ENCODE peak calls at places on chromosomes 5 and 9, in nine cellular contexts. L is stomach, S is breast epithelium, W is A549, F is body of pancreas, I is esophagus muscularis mucosa, G is transverse colon, P is ovary, H is tibial nerve. B is an unnamed sample. For H3K4me1, the result is how much of the 10 kb centered on the place peaks cover.

GRCh38 chr5:179795049-179795862 is 1.5 kb downstream of the LTC4S start:
- DNase-seq in L (peak), S (no peak), W (no peak), F (peak), I (no peak), G (no peak), P (peak), H (no peak), B (peak)

GRCh38 chr9:17776735-17777134 is 197.9 kb downstream of the SH3GL2 start:
- DNase-seq in L (peak), S (no peak), W (no peak), F (no peak), I (peak), G (no peak), P (no peak), H (no peak), B (no peak)

GRCh38 chr9:38136386-38136785 is 67.4 kb upstream of the SHB start:
- DNase-seq in L (no peak), S (no peak), W (no peak), F (no peak), I (no peak), G (no peak), P (no peak), H (no peak), B (no peak)

GRCh38 chr5:130111723-130112122 is 207.5 kb downstream of the CHSY3 start:
- DNase-seq in L (no peak), S (no peak), W (no peak), F (no peak), I (no peak), G (no peak), P (no peak), H (no peak), B (no peak)

GRCh38 chr9:131758972-131759647 is 19.2 kb upstream of the RAPGEF1 start:
- DNase-seq in L (no peak), S (no peak), W (no peak), F (no peak), I (no peak), G (no peak), P (no peak), H (no peak), B (no peak)

GRCh38 chr5:143673676-143674468 is 138.1 kb upstream of the HMHB1 start:
- DNase-seq in L (peak), S (no peak), W (peak), F (no peak), I (no peak), G (no peak), P (no peak), H (no peak), B (no peak)

GRCh38 chr9:13110766-13111400 is 168.6 kb downstream of the MPDZ start:
- DNase-seq in L (peak), S (no peak), W (no peak), F (peak), I (no peak), G (no peak), P (peak), H (peak), B (no peak)

GRCh38 chr5:17720070-17720469 is 85.8 kb downstream of the TAF11L14 start:
- DNase-seq in L (no peak), S (no peak), W (no peak), F (no peak), I (no peak), G (no peak), P (no peak), H (no peak), B (no peak)

GRCh38 chr5:61347088-61347487 is 15.0 kb downstream of the ZSWIM6 start:
- DNase-seq in L (no peak), S (no peak), W (peak), F (no peak), I (no peak), G (no peak), P (no peak), H (no peak), B (no peak)

GRCh38 chr9:73011346-73011745 is 58.5 kb upstream of the ALDH1A1 start:
- DNase-seq in L (no peak), S (no peak), W (no peak), F (no peak), I (no peak), G (no peak), P (no peak), H (peak), B (no peak)

GRCh38 chr5:90558344-90559192 is at the start of gene ADGRV1:
- DNase-seq in L (peak), S (peak), W (peak), F (peak), I (no peak), G (peak), P (peak), H (peak), B (peak)

GRCh38 chr9:112348257-112348992 is 15.0 kb upstream of the PTBP3 start:
- DNase-seq in L (peak), S (peak), W (peak), F (peak), I (no peak), G (peak), P (peak), H (peak), B (peak)

GRCh38 chr9:115369322-115369957 is 251.5 kb upstream of the TNC start:
- DNase-seq in L (no peak), S (no peak), W (peak), F (no peak), I (peak), G (no peak), P (no peak), H (no peak), B (no peak)

GRCh38 chr5:123530728-123531127 is 18.8 kb downstream of the CSNK1G3 start:
- DNase-seq in L (no peak), S (no peak), W (no peak), F (no peak), I (no peak), G (no peak), P (no peak), H (no peak), B (no peak)

GRCh38 chr9:89969881-89970639 is 365.2 kb downstream of the GADD45G start:
- DNase-seq in L (no peak), S (no peak), W (no peak), F (no peak), I (no peak), G (peak), P (no peak), H (no peak), B (no peak)

GRCh38 chr5:54093081-54093492 is 217.3 kb downstream of the ARL15 start:
- DNase-seq in L (no peak), S (no peak), W (no peak), F (no peak), I (no peak), G (no peak), P (no peak), H (no peak), B (no peak)

GRCh38 chr9:111752455-111752854 is 42.3 kb downstream of the SHOC1 start:
- DNase-seq in L (no peak), S (no peak), W (no peak), F (no peak), I (no peak), G (no peak), P (no peak), H (no peak), B (no peak)

GRCh38 chr5:72438141-72438540 is 69.1 kb downstream of the ZNF366 start:
- DNase-seq in L (no peak), S (no peak), W (no peak), F (no peak), I (no peak), G (no peak), P (no peak), H (no peak), B (no peak)

GRCh38 chr5:9408964-9409363 is 136.9 kb downstream of the SEMA5A start:
- DNase-seq in L (no peak), S (no peak), W (no peak), F (peak), I (peak), G (no peak), P (no peak), H (no peak), B (no peak)

GRCh38 chr9:131393622-131394463 is at the start of gene PRRC2B:
- DNase-seq in L (peak), S (peak), W (peak), F (peak), I (no peak), G (peak), P (peak), H (peak), B (peak)

GRCh38 chr9:98808411-98808815 is 943 bp downstream of the GALNT12 start:
- DNase-seq in L (peak), S (no peak), W (no peak), F (peak), I (no peak), G (peak), P (peak), H (no peak), B (no peak)

GRCh38 chr9:119761737-119762136 is 392.5 kb upstream of the BRINP1 start:
- DNase-seq in L (no peak), S (no peak), W (no peak), F (no peak), I (no peak), G (no peak), P (no peak), H (no peak), B (no peak)

GRCh38 chr5:147617711-147618110 is 107.8 kb upstream of the DPYSL3 start:
- DNase-seq in L (no peak), S (no peak), W (no peak), F (no peak), I (no peak), G (no peak), P (no peak), H (no peak), B (no peak)

GRCh38 chr9:12875216-12875615 is 100.4 kb downstream of the LURAP1L start:
- DNase-seq in L (no peak), S (no peak), W (no peak), F (no peak), I (no peak), G (no peak), P (no peak), H (no peak), B (no peak)

GRCh38 chr5:472076-472655 is 29.2 kb downstream of the EXOC3 start:
- DNase-seq in L (peak), S (peak), W (no peak), F (peak), I (no peak), G (peak), P (peak), H (no peak), B (peak)

GRCh38 chr9:133351526-133351907 is 3.5 kb downstream of the RPL7A start:
- DNase-seq in L (no peak), S (no peak), W (no peak), F (no peak), I (no peak), G (no peak), P (no peak), H (no peak), B (no peak)

GRCh38 chr9:89678394-89679005 is 73.7 kb downstream of the GADD45G start:
- DNase-seq in L (no peak), S (no peak), W (no peak), F (peak), I (no peak), G (no peak), P (no peak), H (no peak), B (no peak)

GRCh38 chr5:74183041-74183440 is 457.5 kb downstream of the ENC1 start:
- DNase-seq in L (no peak), S (no peak), W (no peak), F (no peak), I (peak), G (no peak), P (no peak), H (no peak), B (no peak)

GRCh38 chr5:6489786-6490185 is 41.1 kb downstream of the UBE2QL1 start:
- DNase-seq in L (no peak), S (no peak), W (no peak), F (no peak), I (no peak), G (no peak), P (no peak), H (no peak), B (no peak)

GRCh38 chr5:72130342-72130741 is 23.1 kb downstream of the MAP1B start:
- DNase-seq in L (no peak), S (no peak), W (no peak), F (no peak), I (no peak), G (no peak), P (no peak), H (no peak), B (no peak)

GRCh38 chr9:28805197-28805596 is 1231.9 kb upstream of the C9orf72 start:
- DNase-seq in L (no peak), S (no peak), W (no peak), F (no peak), I (no peak), G (no peak), P (no peak), H (no peak), B (no peak)

GRCh38 chr5:56175028-56175427 is 58.1 kb downstream of the ANKRD55 start:
- DNase-seq in L (no peak), S (no peak), W (no peak), F (no peak), I (no peak), G (no peak), P (no peak), H (no peak), B (no peak)

GRCh38 chr5:87147441-87147840 is 120.2 kb upstream of the RASA1 start:
- DNase-seq in L (no peak), S (no peak), W (no peak), F (no peak), I (no peak), G (no peak), P (no peak), H (no peak), B (no peak)

GRCh38 chr5:165928971-165929370 is 2362.5 kb upstream of the WWC1 start:
- DNase-seq in L (no peak), S (no peak), W (no peak), F (no peak), I (no peak), G (no peak), P (no peak), H (no peak), B (no peak)

DNA sequence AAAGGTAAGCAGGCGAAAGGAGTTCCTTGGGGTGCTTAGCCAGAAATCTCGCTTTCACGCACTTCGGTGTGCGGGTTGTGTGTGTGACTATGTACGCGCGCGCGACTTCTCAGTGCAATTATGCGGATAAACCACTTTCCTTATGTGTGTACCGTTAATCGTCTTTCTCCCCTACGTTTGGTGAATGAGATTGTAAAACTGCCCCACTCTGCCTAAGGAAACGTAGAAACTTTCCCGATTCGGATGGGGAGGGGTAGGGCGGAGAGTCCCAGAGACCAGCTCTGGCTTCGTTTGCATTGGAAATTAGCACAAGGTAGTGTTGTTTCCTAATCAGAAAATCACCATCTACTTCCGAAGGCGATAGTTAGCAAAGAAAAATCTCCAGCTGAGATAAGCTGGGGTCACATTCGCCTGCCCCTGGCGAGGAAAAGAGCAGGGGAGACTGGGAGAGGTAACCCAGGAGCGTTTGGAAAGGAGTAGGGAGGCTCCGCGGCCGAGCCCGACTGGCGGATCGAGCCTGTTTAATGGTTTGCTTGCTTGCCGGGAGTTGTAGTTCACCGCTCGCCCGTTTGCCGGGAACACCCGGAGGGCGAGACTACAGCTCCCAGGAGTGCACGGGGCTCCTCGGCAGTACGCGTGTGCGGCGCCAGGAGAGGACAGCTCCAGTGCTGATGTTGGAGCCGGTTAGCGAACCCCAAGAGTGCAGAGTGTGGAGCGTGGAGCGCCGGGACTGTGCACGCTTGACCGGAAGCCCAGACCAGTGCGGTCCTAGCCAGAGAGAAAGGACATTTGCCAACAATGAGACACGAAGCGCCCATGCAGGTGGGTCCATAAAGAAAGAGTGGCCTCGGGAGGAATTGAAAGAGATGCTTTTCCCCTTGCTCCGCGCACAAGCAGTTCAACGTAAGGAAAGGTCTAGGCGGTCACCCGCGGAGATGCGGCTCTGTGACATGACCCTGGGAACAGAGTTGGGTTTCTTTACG is at the start of gene RAB3C:
- DNase-seq in L (peak), S (peak), W (peak), F (peak), I (no peak), G (peak), P (peak), H (peak), B (peak)
- TF ChIP-seq POLR2A in L (no peak), S (no peak), W (no peak), F (peak), I (no peak), G (no peak), P (no peak), H (no peak), B (no peak)

DNA sequence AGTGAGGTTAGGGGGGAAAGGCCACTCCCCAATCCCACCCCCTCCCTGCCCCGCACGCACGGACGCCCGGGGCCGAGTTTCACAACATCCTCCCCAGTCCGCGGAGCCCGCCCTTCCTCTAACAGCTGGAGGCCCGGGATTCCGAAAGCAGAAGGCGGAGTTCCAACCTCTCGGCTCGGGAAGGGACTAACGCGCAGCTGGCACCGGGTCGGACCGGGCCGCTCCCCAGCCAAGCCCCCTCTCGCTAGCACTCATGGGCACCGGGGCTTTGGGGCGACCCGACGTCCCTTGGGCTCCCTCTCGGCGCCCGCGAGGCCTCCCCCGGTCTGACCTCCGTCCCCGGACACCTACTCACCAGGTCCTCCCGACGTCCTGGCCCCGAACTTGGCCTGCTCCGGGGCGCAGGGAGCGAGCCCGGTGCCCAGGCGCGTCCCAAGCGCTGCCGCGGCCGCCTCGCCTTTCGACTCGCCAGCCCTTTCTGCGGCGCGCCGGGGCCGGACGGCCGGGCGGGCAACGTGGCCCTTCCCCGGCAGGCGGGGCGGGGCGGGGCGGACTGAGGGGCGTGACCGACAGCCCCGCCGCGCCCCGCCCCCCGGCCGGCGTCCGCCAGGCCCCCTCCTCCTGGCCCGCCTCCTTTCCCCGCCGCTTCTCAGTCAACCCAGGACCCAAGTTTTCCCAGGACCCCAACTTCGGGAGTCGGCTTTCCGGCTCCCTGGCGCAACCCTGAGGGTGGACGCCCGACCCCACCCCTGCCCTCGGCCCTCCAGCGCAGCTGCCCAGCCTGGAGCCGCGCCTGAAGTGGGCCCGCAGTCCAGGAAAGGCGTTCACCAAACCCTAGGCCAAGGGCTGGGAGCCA is at the start of gene MGAT1:
- DNase-seq in L (peak), S (peak), W (peak), F (peak), I (peak), G (peak), P (peak), H (peak), B (peak)
- H3K4me1 ChIP-seq in L (half or more), S (half or more), W (under half), F (half or more), I (half or more), G (half or more), P (under half), H (half or more), B (half or more)

GRCh38 chr5:134845852-134846640 is at the start of gene C5orf24:
- DNase-seq in L (peak), S (peak), W (peak), F (peak), I (peak), G (peak), P (peak), H (peak), B (peak)
- TF ChIP-seq POLR2A in L (peak), S (peak), W (peak), F (peak), I (peak), G (peak), P (peak), H (peak), B (peak)

GRCh38 chr5:150580917-150581316 is 59.5 kb upstream of the SYNPO start:
- DNase-seq in L (no peak), S (no peak), W (no peak), F (no peak), I (no peak), G (no peak), P (no peak), H (no peak), B (no peak)
- H3K4me1 ChIP-seq in L (under half), S (under half), W (under half), F (under half), I (under half), G (under half), P (under half), H (under half), B (under half)

GRCh38 chr5:39315995-39316394 is 48.3 kb downstream of the C9 start:
- DNase-seq in L (no peak), S (no peak), W (no peak), F (no peak), I (no peak), G (no peak), P (no peak), H (no peak), B (no peak)

GRCh38 chr5:39309534-39309933 is 54.8 kb downstream of the C9 start:
- DNase-seq in L (no peak), S (no peak), W (no peak), F (no peak), I (no peak), G (no peak), P (no peak), H (no peak), B (no peak)

GRCh38 chr5:39319395-39319794 is 44.9 kb downstream of the C9 start:
- DNase-seq in L (no peak), S (no peak), W (no peak), F (no peak), I (no peak), G (no peak), P (no peak), H (no peak), B (no peak)

GRCh38 chr5:39314591-39314990 is 49.7 kb downstream of the C9 start:
- DNase-seq in L (no peak), S (no peak), W (peak), F (no peak), I (no peak), G (no peak), P (no peak), H (no peak), B (no peak)
- TF ChIP-seq POLR2A in L (no peak), S (no peak), W (no peak), F (no peak), I (no peak), G (no peak), P (no peak), H (no peak), B (no peak)

GRCh38 chr5:134095887-134096589 is 18.4 kb upstream of the TCF7 start:
- DNase-seq in L (no peak), S (no peak), W (no peak), F (no peak), I (no peak), G (no peak), P (no peak), H (no peak), B (no peak)

GRCh38 chr5:134093351-134093750 is 21.1 kb upstream of the TCF7 start:
- DNase-seq in L (no peak), S (no peak), W (no peak), F (no peak), I (no peak), G (no peak), P (no peak), H (no peak), B (no peak)

GRCh38 chr5:134097221-134097620 is 17.3 kb upstream of the TCF7 start:
- DNase-seq in L (no peak), S (no peak), W (no peak), F (no peak), I (no peak), G (no peak), P (no peak), H (no peak), B (no peak)

GRCh38 chr5:134092875-134093274 is 21.6 kb upstream of the TCF7 start:
- DNase-seq in L (peak), S (no peak), W (peak), F (peak), I (no peak), G (peak), P (no peak), H (no peak), B (no peak)

DNA sequence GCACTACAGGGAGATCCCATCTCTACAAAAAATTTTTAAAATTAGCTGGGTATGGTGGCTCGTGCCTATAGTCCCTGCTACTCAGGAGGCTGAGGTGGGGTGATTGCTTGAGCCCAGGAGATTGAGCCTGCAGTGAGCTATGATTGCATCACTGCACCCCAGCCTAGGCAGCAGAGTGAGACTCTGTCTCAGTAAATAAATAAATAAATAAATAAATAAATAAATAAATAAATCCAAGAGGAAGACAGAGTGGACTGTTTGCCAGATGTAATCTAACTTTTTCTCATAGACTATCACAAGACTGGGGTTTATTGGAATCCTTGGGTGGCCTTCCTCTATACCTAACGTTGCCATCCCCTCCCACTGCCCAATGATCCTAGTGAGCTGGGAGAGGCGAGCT is 19.2 kb upstream of the TCF7 start:
- DNase-seq in L (no peak), S (no peak), W (no peak), F (no peak), I (no peak), G (no peak), P (no peak), H (no peak), B (no peak)
- H3K4me1 ChIP-seq in L (under half), S (under half), W (under half), F (under half), I (under half), G (under half), P (under half), H (under half), B (under half)

B was measured in spleen.